ENCODE peak calls at places on chromosomes 5 and 9, in nine cellular contexts. One of them, this sample, is unnamed.
A peak's percentile ranks its signal among the peaks of the same experiment; 100 is the strongest.

GRCh38 chr9:128412120-128412790 is 8.4 kb upstream of the CERCAM start:
- DNase-seq in CD4-positive, alpha-beta T cell: peak; percentile 32
- DNase-seq in psoas muscle: peak; percentile 36
- DNase-seq in smooth muscle cell of the brain vasculature: no peak
- DNase-seq in HTR-8/SVneo: no peak
- DNase-seq in type B pancreatic cell: peak; percentile 90
- DNase-seq in GM23338: peak; percentile 96
- DNase-seq in fibroblast of lung: peak; percentile 40
- DNase-seq in body of pancreas: peak; percentile 44
- DNase-seq in this sample: peak; percentile 95

GRCh38 chr9:136558373-136558772 is 12.5 kb upstream of the NOTCH1 start:
- DNase-seq in smooth muscle cell of the brain vasculature: no peak
- DNase-seq in psoas muscle: no peak
- DNase-seq in fibroblast of lung: no peak
- DNase-seq in CD4-positive, alpha-beta T cell: no peak
- DNase-seq in HTR-8/SVneo: no peak
- DNase-seq in type B pancreatic cell: no peak
- DNase-seq in body of pancreas: no peak
- DNase-seq in GM23338: no peak
- DNase-seq in this sample: no peak

GRCh38 chr5:39520232-39520572 is 95.4 kb upstream of the DAB2 start:
- DNase-seq in fibroblast of lung: peak; percentile 94
- DNase-seq in type B pancreatic cell: no peak
- DNase-seq in CD4-positive, alpha-beta T cell: no peak
- DNase-seq in body of pancreas: no peak
- DNase-seq in HTR-8/SVneo: peak; percentile 70
- DNase-seq in GM23338: no peak
- DNase-seq in smooth muscle cell of the brain vasculature: peak; percentile 80
- DNase-seq in psoas muscle: no peak
- DNase-seq in this sample: no peak

GRCh38 chr5:177432143-177432904 is 5.8 kb downstream of the GRK6 start:
- DNase-seq in type B pancreatic cell: no peak
- DNase-seq in fibroblast of lung: no peak
- DNase-seq in body of pancreas: no peak
- DNase-seq in HTR-8/SVneo: no peak
- DNase-seq in psoas muscle: no peak
- DNase-seq in smooth muscle cell of the brain vasculature: no peak
- DNase-seq in GM23338: no peak
- DNase-seq in CD4-positive, alpha-beta T cell: no peak
- DNase-seq in this sample: no peak

GRCh38 chr5:17833336-17833735 is 199.1 kb downstream of the TAF11L14 start:
- DNase-seq in smooth muscle cell of the brain vasculature: peak; percentile 50
- DNase-seq in HTR-8/SVneo: no peak
- DNase-seq in body of pancreas: no peak
- DNase-seq in CD4-positive, alpha-beta T cell: no peak
- DNase-seq in type B pancreatic cell: no peak
- DNase-seq in fibroblast of lung: no peak
- DNase-seq in GM23338: no peak
- DNase-seq in psoas muscle: no peak
- DNase-seq in this sample: no peak

GRCh38 chr9:96646081-96646991 is 8.8 kb downstream of the PRXL2C start:
- DNase-seq in CD4-positive, alpha-beta T cell: no peak
- DNase-seq in psoas muscle: peak; percentile 62
- DNase-seq in body of pancreas: no peak
- DNase-seq in GM23338: no peak
- DNase-seq in smooth muscle cell of the brain vasculature: no peak
- DNase-seq in HTR-8/SVneo: no peak
- DNase-seq in type B pancreatic cell: no peak
- DNase-seq in fibroblast of lung: peak; percentile 89
- DNase-seq in this sample: no peak

GRCh38 chr9:135463140-135463539 is 16.4 kb upstream of the PPP1R26 start:
- DNase-seq in fibroblast of lung: peak; percentile 36
- DNase-seq in smooth muscle cell of the brain vasculature: peak; percentile 23
- DNase-seq in CD4-positive, alpha-beta T cell: no peak
- DNase-seq in HTR-8/SVneo: peak; percentile 56
- DNase-seq in type B pancreatic cell: no peak
- DNase-seq in body of pancreas: no peak
- DNase-seq in GM23338: no peak
- DNase-seq in psoas muscle: no peak
- DNase-seq in this sample: no peak

GRCh38 chr9:125161284-125161918 is 18.1 kb upstream of the SCAI start:
- DNase-seq in smooth muscle cell of the brain vasculature: no peak
- DNase-seq in type B pancreatic cell: no peak
- DNase-seq in fibroblast of lung: peak; percentile 52
- DNase-seq in psoas muscle: peak; percentile 31
- DNase-seq in GM23338: no peak
- DNase-seq in CD4-positive, alpha-beta T cell: no peak
- DNase-seq in body of pancreas: no peak
- DNase-seq in HTR-8/SVneo: no peak
- DNase-seq in this sample: no peak

GRCh38 chr9:133059623-133060022 is 2.2 kb upstream of the CEL start:
- DNase-seq in HTR-8/SVneo: peak; percentile 30
- DNase-seq in CD4-positive, alpha-beta T cell: no peak
- DNase-seq in smooth muscle cell of the brain vasculature: no peak
- DNase-seq in body of pancreas: peak; percentile 87
- DNase-seq in fibroblast of lung: no peak
- DNase-seq in psoas muscle: no peak
- DNase-seq in type B pancreatic cell: no peak
- DNase-seq in GM23338: no peak
- DNase-seq in this sample: no peak

GRCh38 chr5:1525624-1525985 is 1.8 kb upstream of the LPCAT1 start:
- DNase-seq in smooth muscle cell of the brain vasculature: no peak
- DNase-seq in HTR-8/SVneo: no peak
- DNase-seq in body of pancreas: no peak
- DNase-seq in GM23338: no peak
- DNase-seq in type B pancreatic cell: no peak
- DNase-seq in CD4-positive, alpha-beta T cell: no peak
- DNase-seq in fibroblast of lung: no peak
- DNase-seq in psoas muscle: peak; percentile 7
- DNase-seq in this sample: peak; percentile 40